ENCODE peak calls at places on chromosomes 4 and X, in five cellular contexts. D is neuronal stem cell, L is kidney epithelial cell, X is upper lobe of right lung, W is mammary epithelial cell. J is an unnamed sample.

GRCh38 chr4:7266525-7267292 is 74.4 kb downstream of the SORCS2 start:
- DNase-seq in D (no peak), L (peak; percentile 71), X (no peak), W (peak; percentile 84), J (peak; percentile 67)

GRCh38 chr4:147318581-147318980 is 162.3 kb upstream of the EDNRA start:
- DNase-seq in D (no peak), L (no peak), X (no peak), W (no peak), J (no peak)

GRCh38 chr4:151475338-151475737 is 66.4 kb downstream of the FHIP1A start:
- DNase-seq in D (no peak), L (no peak), X (no peak), W (no peak), J (no peak)

GRCh38 chr4:124631760-124632159 is 80.8 kb downstream of the ANKRD50 start:
- DNase-seq in D (no peak), L (peak; percentile 96), X (no peak), W (peak; percentile 95), J (peak; percentile 90)

GRCh38 chr4:54066718-54067129 is 2.3 kb upstream of the CHIC2 start:
- DNase-seq in D (no peak), L (no peak), X (no peak), W (no peak), J (peak; percentile 55)

GRCh38 chr4:113056318-113056717 is 6.9 kb downstream of the ANK2 start:
- DNase-seq in D (no peak), L (no peak), X (no peak), W (no peak), J (no peak)

GRCh38 chr4:106627071-106627470 is 258.5 kb upstream of the GIMD1 start:
- DNase-seq in D (no peak), L (no peak), X (no peak), W (no peak), J (no peak)

GRCh38 chr4:155271557-155271956 is 63.1 kb downstream of the NPY2R start:
- DNase-seq in D (peak; percentile 11), L (no peak), X (no peak), W (no peak), J (no peak)

GRCh38 chrX:1026263-1027015 is 186.0 kb downstream of the CRLF2 start:
- DNase-seq in D (no peak), L (no peak), X (no peak), W (no peak), J (no peak)

GRCh38 chr4:153039542-153040185 is 103.5 kb downstream of the FHDC1 start:
- DNase-seq in D (no peak), L (no peak), X (no peak), W (peak; percentile 95), J (no peak)

GRCh38 chrX:68114573-68115199 is 318.6 kb downstream of the OPHN1 start:
- DNase-seq in D (no peak), L (no peak), X (no peak), W (peak; percentile 69), J (peak; percentile 3)

GRCh38 chr4:36508390-36508789 is 227.0 kb downstream of the DTHD1 start:
- DNase-seq in D (no peak), L (no peak), X (no peak), W (no peak), J (no peak)

GRCh38 chrX:143768976-143769375 is 48.4 kb upstream of the SPANXN2 start:
- DNase-seq in D (no peak), L (no peak), X (no peak), W (peak; percentile 26), J (no peak)

GRCh38 chr4:103074598-103075434 is 1.7 kb downstream of the SLC9B2 start:
- DNase-seq in D (no peak), L (no peak), X (no peak), W (no peak), J (no peak)

GRCh38 chr4:16609170-16609758 is 289.2 kb downstream of the LDB2 start:
- DNase-seq in D (no peak), L (no peak), X (no peak), W (no peak), J (no peak)

GRCh38 chr4:52932586-52933482 is 70.7 kb downstream of the RASL11B start:
- DNase-seq in D (no peak), L (no peak), X (no peak), W (no peak), J (peak; percentile 90)

GRCh38 chrX:19347916-19348315 is 4.2 kb downstream of the PDHA1 start:
- DNase-seq in D (no peak), L (no peak), X (no peak), W (no peak), J (no peak)

GRCh38 chrX:154375156-154375504 is 696 bp upstream of the FLNA start:
- DNase-seq in D (no peak), L (no peak), X (no peak), W (no peak), J (no peak)
- H3K4me3 ChIP-seq in D (peak overlapping the region; percentile 47), L (peak overlapping the region; percentile 14), X (peak overlapping the region; percentile 71), W (peak overlapping the region; percentile 22), J (peak overlapping the region; percentile 33)

GRCh38 chr4:179624768-179625181 is 2182.5 kb upstream of the AGA start:
- DNase-seq in D (no peak), L (peak; percentile 37), X (no peak), W (no peak), J (peak; percentile 8)

GRCh38 chr4:179626687-179627086 is 2184.4 kb upstream of the AGA start:
- DNase-seq in D (no peak), L (no peak), X (no peak), W (no peak), J (no peak)

DNA sequence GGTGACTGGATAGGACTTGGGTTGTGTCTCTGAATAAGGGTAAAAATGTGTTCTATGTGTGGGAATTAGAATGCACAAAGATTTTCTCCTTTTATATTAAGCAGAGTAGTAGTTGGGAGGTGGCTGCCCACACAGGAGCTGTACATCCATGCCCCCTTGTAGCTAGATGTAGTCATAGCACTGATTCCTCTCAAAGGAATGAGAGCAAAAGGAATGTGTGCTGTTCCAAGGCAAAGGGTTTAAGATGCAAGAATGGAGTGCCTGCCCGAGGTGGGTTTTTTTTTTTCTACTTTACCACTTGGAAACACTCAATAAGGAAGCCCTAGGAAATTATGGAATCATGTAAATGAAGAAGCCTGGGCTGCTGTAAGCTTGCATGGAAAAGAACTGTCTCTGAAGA is 2183.2 kb upstream of the AGA start:
- DNase-seq in D (no peak), L (peak; percentile 52), X (no peak), W (no peak), J (no peak)
- H3K27me3 ChIP-seq in D (no peaks in the 10 kb centered on the region), L (no peaks in the 10 kb centered on the region), X (no peaks in the 10 kb centered on the region), W (no peaks in the 10 kb centered on the region), J (no peaks in the 10 kb centered on the region)

GRCh38 chrX:69507500-69507789 is 3.3 kb downstream of the NALF2 start:
- DNase-seq in D (no peak), L (no peak), X (no peak), W (no peak), J (no peak)

GRCh38 chrX:69505772-69506616 is 1.9 kb downstream of the NALF2 start:
- DNase-seq in D (no peak), L (no peak), X (no peak), W (no peak), J (no peak)

GRCh38 chrX:69504626-69505612 is 793 bp downstream of the NALF2 start:
- DNase-seq in D (no peak), L (no peak), X (no peak), W (no peak), J (no peak)

GRCh38 chrX:69508610-69509009 is 4.5 kb downstream of the NALF2 start:
- DNase-seq in D (no peak), L (no peak), X (no peak), W (no peak), J (no peak)

DNA sequence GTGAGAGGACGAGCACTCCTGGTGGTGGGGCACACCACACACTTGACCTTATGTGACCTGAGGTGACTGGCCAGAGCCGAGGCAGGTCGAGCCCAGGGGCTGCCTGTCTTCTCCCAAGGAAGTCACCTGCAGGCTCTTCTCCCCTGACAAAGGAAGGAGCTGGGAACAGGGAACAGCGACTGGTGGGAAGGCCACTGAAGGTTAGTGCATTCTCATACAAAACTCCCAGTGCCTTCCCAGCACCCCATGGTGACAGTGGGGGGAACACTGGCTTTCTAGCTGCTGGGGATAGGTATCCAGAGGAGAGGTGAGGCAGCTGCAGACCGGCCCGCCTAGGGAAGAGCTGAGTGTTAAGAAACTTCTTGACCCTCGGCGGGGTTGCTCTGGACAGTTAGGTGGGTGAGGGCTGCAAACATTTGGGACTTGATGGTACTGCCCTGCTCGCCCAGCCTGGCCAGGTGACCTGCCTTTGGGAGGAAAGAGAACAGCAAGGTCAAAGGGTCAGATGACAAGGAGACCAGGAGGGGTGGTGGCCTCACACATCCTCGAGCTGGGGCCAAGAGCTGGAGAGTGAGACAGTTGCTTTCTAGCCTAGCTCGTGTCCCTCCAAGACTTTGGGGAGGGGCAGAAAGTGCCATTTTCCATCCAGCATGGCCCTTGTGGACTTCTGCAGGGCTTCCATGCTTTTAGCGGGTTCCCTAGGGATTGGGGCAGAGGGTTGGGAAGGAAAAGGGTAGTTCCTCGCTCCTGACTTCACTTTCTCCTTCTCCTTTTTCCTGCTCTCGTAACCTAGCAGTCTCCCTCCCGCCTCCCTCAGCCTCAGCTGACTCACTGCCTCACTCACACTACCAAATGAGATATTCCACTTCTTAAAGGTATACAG is 2.7 kb downstream of the NALF2 start:
- DNase-seq in D (no peak), L (no peak), X (no peak), W (no peak), J (no peak)
- H3K4me3 ChIP-seq in D (no peak overlapping the region), L (no peak overlapping the region), X (no peak overlapping the region), W (no peak overlapping the region), J (no peak overlapping the region)

GRCh38 chr4:5893013-5893580 is at the start of gene CRMP1:
- DNase-seq in D (peak; percentile 72), L (no peak), X (no peak), W (no peak), J (no peak)
- H3K27me3 ChIP-seq in D (peaks cover 15% of the 10 kb centered on the region), L (peaks cover 65% of the 10 kb centered on the region), X (peaks cover 59% of the 10 kb centered on the region), W (peaks cover 58% of the 10 kb centered on the region), J (peaks cover 14% of the 10 kb centered on the region)